ENCODE peak calls at places on chromosomes 4 and X, in eight cellular contexts. M is brain microvascular endothelial cell; U is COR-L47; C is NCI-H2171 treated with DMSO at 0.1 percent for 48 hours; L is mesenteric fat pad; V is neural crest cell; Z is substantia nigra; H is stimulated activated CD8-positive, alpha-beta memory T cell treated with anti-CD3 and anti-CD28 coated beads, Interleukin-4, amount 100 ng/mL, for 24 hours. F is an unnamed sample.

GRCh38 chrX:148723551-148723950 is 223.1 kb downstream of the AFF2 start:
- DNase-seq in M (no peak), U (no peak), C (no peak), L (no peak), V (no peak), Z (no peak), H (no peak), F (no peak)

GRCh38 chr4:182928061-182928460 is 10.9 kb upstream of the DCTD start:
- DNase-seq in M (no peak), U (no peak), C (no peak), L (no peak), V (no peak), Z (no peak), H (no peak), F (no peak)

GRCh38 chr4:78938868-78939666 is at the start of gene PAQR3:
- DNase-seq in M (peak; percentile 55), U (peak; percentile 84), C (peak; percentile 75), L (peak; percentile 96), V (peak; percentile 75), Z (peak; percentile 50), H (peak; percentile 78), F (peak; percentile 72)

GRCh38 chrX:22389544-22390243 is 117.0 kb downstream of the CBLL2 start:
- DNase-seq in M (peak; percentile 75), U (peak; percentile 64), C (no peak), L (no peak), V (no peak), Z (no peak), H (no peak), F (peak; percentile 92)

GRCh38 chr4:55637272-55637820 is 1.2 kb upstream of the NMU start:
- DNase-seq in M (no peak), U (no peak), C (no peak), L (no peak), V (no peak), Z (no peak), H (no peak), F (no peak)

GRCh38 chr4:166252487-166253402 is 379.7 kb downstream of the TLL1 start:
- DNase-seq in M (peak; percentile 24), U (peak; percentile 18), C (no peak), L (no peak), V (no peak), Z (no peak), H (no peak), F (peak; percentile 24)

GRCh38 chrX:46812445-46812844 is 24.4 kb upstream of the RP2 start:
- DNase-seq in M (no peak), U (no peak), C (no peak), L (no peak), V (no peak), Z (no peak), H (no peak), F (no peak)

GRCh38 chrX:10039821-10040793 is 72.9 kb downstream of the CLDN34 start:
- DNase-seq in M (no peak), U (no peak), C (no peak), L (no peak), V (no peak), Z (no peak), H (no peak), F (peak; percentile 48)

GRCh38 chr4:91681544-91681943 is 622.2 kb upstream of the GRID2 start:
- DNase-seq in M (no peak), U (no peak), C (no peak), L (no peak), V (no peak), Z (no peak), H (no peak), F (no peak)